ENCODE peak calls at places on chromosomes 7 and 10, in five cellular contexts. N is GM12878, O is K562, M is HepG2, F is H1. C is an unnamed sample.

GRCh38 chr10:92124524-92125168 is 166.2 kb downstream of the CPEB3 start:
- DNase-seq in N (no peak), O (no peak), M (peak; percentile 73), F (no peak), C (no peak)

GRCh38 chr10:73920084-73920483 is 9.2 kb downstream of the PLAU start:
- DNase-seq in N (no peak), O (no peak), M (no peak), F (no peak), C (peak; percentile 64)

GRCh38 chr7:38628630-38629385 is 2.4 kb downstream of the AMPH start:
- DNase-seq in N (no peak), O (no peak), M (no peak), F (no peak), C (no peak)

GRCh38 chr10:127293640-127294039 is 97.2 kb upstream of the INSYN2A start:
- DNase-seq in N (no peak), O (no peak), M (no peak), F (no peak), C (no peak)

GRCh38 chr7:66847879-66848810 is 72.9 kb upstream of the TMEM248 start:
- DNase-seq in N (no peak), O (no peak), M (peak; percentile 79), F (no peak), C (no peak)

GRCh38 chr10:102782698-102783540 is 39.2 kb downstream of the WBP1L start:
- DNase-seq in N (no peak), O (no peak), M (no peak), F (no peak), C (no peak)

GRCh38 chr10:64394744-64395143 is 873.5 kb downstream of the REEP3 start:
- DNase-seq in N (no peak), O (no peak), M (no peak), F (no peak), C (no peak)

GRCh38 chr7:69402696-69403095 is 195.6 kb upstream of the AUTS2 start:
- DNase-seq in N (no peak), O (no peak), M (no peak), F (no peak), C (no peak)

GRCh38 chr7:127582361-127582760 is 3.0 kb downstream of the GCC1 start:
- DNase-seq in N (no peak), O (no peak), M (peak; percentile 70), F (no peak), C (no peak)

GRCh38 chr7:25482631-25483030 is 254.3 kb upstream of the NPVF start:
- DNase-seq in N (no peak), O (no peak), M (no peak), F (no peak), C (no peak)

GRCh38 chr7:27940341-27940740 is 200.4 kb downstream of the TAX1BP1 start:
- DNase-seq in N (no peak), O (no peak), M (no peak), F (no peak), C (no peak)

GRCh38 chr7:132141109-132141508 is 435.2 kb downstream of the PLXNA4 start:
- DNase-seq in N (no peak), O (no peak), M (no peak), F (no peak), C (no peak)

GRCh38 chr10:122519144-122519543 is 41.4 kb upstream of the DMBT1 start:
- DNase-seq in N (no peak), O (no peak), M (no peak), F (no peak), C (no peak)

GRCh38 chr10:50740351-50740688 is 584 bp downstream of the ASAH2B start:
- DNase-seq in N (peak; percentile 2), O (peak; percentile 3), M (peak; percentile 15), F (no peak), C (no peak)

GRCh38 chr7:16660702-16661464 is 14.9 kb downstream of the BZW2 start:
- DNase-seq in N (no peak), O (no peak), M (peak; percentile 82), F (no peak), C (no peak)

GRCh38 chr7:8064828-8065227 is 96.2 kb downstream of the GLCCI1 start:
- DNase-seq in N (no peak), O (no peak), M (no peak), F (no peak), C (no peak)

GRCh38 chr7:85186083-85186520 is 754 bp downstream of the SEMA3D start:
- DNase-seq in N (no peak), O (no peak), M (no peak), F (peak; percentile 63), C (peak; percentile 63)

GRCh38 chr7:74038194-74038961 is 10.4 kb downstream of the ELN start:
- DNase-seq in N (no peak), O (no peak), M (no peak), F (no peak), C (no peak)

GRCh38 chr10:30559118-30559684 is 70.4 kb downstream of the LYZL2 start:
- DNase-seq in N (no peak), O (no peak), M (no peak), F (no peak), C (no peak)

GRCh38 chr7:169165-169853 is 23.1 kb upstream of the FAM20C start:
- DNase-seq in N (no peak), O (no peak), M (no peak), F (no peak), C (no peak)

GRCh38 chr10:45555789-45556188 is 116.8 kb downstream of the ZFAND4 start:
- DNase-seq in N (no peak), O (no peak), M (no peak), F (no peak), C (no peak)

GRCh38 chr10:110613341-110613995 is 30.7 kb upstream of the RBM20 start:
- DNase-seq in N (peak; percentile 57), O (no peak), M (no peak), F (no peak), C (no peak)

GRCh38 chr7:27922907-27923306 is 182.9 kb downstream of the TAX1BP1 start:
- DNase-seq in N (peak; percentile 38), O (no peak), M (no peak), F (no peak), C (no peak)

GRCh38 chr10:47418321-47418720 is 34.2 kb upstream of the ZNF488 start:
- DNase-seq in N (no peak), O (no peak), M (no peak), F (no peak), C (no peak)

GRCh38 chr10:47414227-47414592 is 30.1 kb upstream of the ZNF488 start:
- DNase-seq in N (no peak), O (no peak), M (no peak), F (no peak), C (no peak)

GRCh38 chr10:47414752-47415519 is 30.8 kb upstream of the ZNF488 start:
- DNase-seq in N (no peak), O (no peak), M (no peak), F (no peak), C (no peak)

GRCh38 chr10:47413531-47414226 is 29.6 kb upstream of the ZNF488 start:
- DNase-seq in N (no peak), O (no peak), M (no peak), F (no peak), C (no peak)

GRCh38 chr10:47415520-47416304 is 31.6 kb upstream of the ZNF488 start:
- DNase-seq in N (no peak), O (no peak), M (no peak), F (no peak), C (no peak)
- TF ChIP-seq CHD2 in N (no peak), O (no peak), M (no peak), F (no peak), C (no peak)

DNA sequence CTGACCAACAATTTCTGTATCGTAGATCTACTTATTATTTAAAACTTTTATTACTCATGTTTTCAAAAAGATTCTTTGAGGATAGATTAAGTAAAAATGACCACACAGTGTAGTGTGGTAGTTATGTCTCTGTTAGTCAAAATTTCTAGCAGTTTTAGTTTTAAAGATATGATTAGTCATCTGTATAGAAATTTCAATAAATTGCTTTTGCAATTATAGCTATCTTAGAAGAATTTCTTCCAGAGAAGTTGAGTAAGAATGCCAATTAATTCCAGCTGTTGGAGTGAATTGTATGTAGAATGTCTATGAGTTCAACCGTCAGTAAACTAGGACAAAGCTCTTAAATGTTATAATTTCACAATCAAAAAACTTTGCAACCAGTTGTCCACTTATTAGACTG is 229.7 kb downstream of the CDK14 start:
- DNase-seq in N (no peak), O (no peak), M (no peak), F (no peak), C (no peak)
- TF ChIP-seq JUND in N (no peak), O (no peak), M (no peak), F (no peak), C (peak; percentile 88)

DNA sequence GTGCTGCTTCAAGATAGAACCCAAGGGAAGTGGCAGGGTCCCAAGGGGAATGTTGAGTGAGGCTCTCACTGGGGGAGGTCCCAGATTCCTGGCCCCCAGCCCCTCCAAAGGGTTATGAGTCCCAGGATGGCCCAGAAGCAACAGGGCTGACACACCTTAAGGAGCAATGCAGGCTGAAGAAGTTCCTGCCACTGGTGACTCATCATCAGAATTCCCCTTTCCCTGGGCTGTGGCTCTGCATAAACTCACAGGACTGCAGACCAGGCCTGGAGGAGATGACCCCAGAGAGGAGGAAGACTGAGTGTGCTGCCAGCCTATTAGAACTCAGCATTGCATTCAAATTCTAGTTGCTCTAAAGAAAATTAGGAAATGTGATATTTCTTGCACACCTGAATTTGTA is 126.7 kb downstream of the DPP6 start:
- DNase-seq in N (no peak), O (no peak), M (no peak), F (no peak), C (no peak)
- TF ChIP-seq CHD2 in N (no peak), O (no peak), M (no peak), F (no peak), C (no peak)

GRCh38 chr7:31079126-31079918 is 27.2 kb downstream of the ADCYAP1R1 start:
- DNase-seq in N (no peak), O (no peak), M (no peak), F (no peak), C (no peak)

GRCh38 chr7:31078363-31078990 is 26.4 kb downstream of the ADCYAP1R1 start:
- DNase-seq in N (no peak), O (no peak), M (no peak), F (no peak), C (no peak)

GRCh38 chr7:31082450-31082849 is 30.3 kb downstream of the ADCYAP1R1 start:
- DNase-seq in N (no peak), O (no peak), M (no peak), F (no peak), C (no peak)

GRCh38 chr7:31082017-31082416 is 29.9 kb downstream of the ADCYAP1R1 start:
- DNase-seq in N (no peak), O (no peak), M (no peak), F (no peak), C (no peak)

GRCh38 chr7:31080112-31080511 is 28.0 kb downstream of the ADCYAP1R1 start:
- DNase-seq in N (no peak), O (no peak), M (no peak), F (no peak), C (no peak)
- TF ChIP-seq JUND in N (no peak), O (no peak), M (no peak), F (no peak), C (no peak)